ENCODE peak calls at places on chromosomes 6 and 20, in nine cellular contexts. X is upper lobe of right lung, I is A549, D is psoas muscle, E is MM.1S, R is thoracic aorta, S is foreskin keratinocyte, W is heart right ventricle, K is Peyer's patch. T is an unnamed sample. For H3K4me1, the result is how much of the 10 kb centered on the place peaks cover.

GRCh38 chr6:157244175-157244574 is 79.1 kb downstream of the TMEM242 start:
- DNase-seq in W (no peak), R (no peak), S (no peak), E (no peak), K (no peak), D (no peak), I (no peak), X (no peak), T (no peak)

GRCh38 chr20:1083431-1084080 is 34.8 kb upstream of the PSMF1 start:
- DNase-seq in D (no peak), W (no peak), S (no peak), E (peak), X (no peak), K (no peak), R (no peak), I (no peak), T (no peak)

GRCh38 chr20:31608256-31608980 is 3.3 kb downstream of the ID1 start:
- DNase-seq in D (peak), E (no peak), R (no peak), I (peak), S (no peak), K (no peak), X (peak), W (peak), T (peak)

GRCh38 chr6:21426841-21427490 is 166.6 kb upstream of the SOX4 start:
- DNase-seq in S (no peak), E (no peak), K (no peak), W (no peak), D (no peak), X (no peak), R (no peak), I (peak), T (no peak)

GRCh38 chr6:111829581-111829980 is 43.7 kb downstream of the FYN start:
- DNase-seq in W (no peak), I (no peak), D (no peak), X (no peak), S (no peak), K (no peak), R (no peak), E (no peak), T (no peak)

GRCh38 chr6:165110871-165111270 is 198.5 kb downstream of the C6orf118 start:
- DNase-seq in R (no peak), S (no peak), E (no peak), W (no peak), K (no peak), I (no peak), X (no peak), D (no peak), T (no peak)

GRCh38 chr20:56978475-56978874 is 288.0 kb downstream of the BMP7 start:
- DNase-seq in W (no peak), I (no peak), S (no peak), K (no peak), R (no peak), D (no peak), X (no peak), E (no peak), T (no peak)

GRCh38 chr20:13840093-13840465 is 55.3 kb downstream of the NDUFAF5 start:
- DNase-seq in D (no peak), E (no peak), I (no peak), W (no peak), R (no peak), K (no peak), S (no peak), X (no peak), T (no peak)

GRCh38 chr20:48331518-48332286 is 496.1 kb downstream of the PREX1 start:
- DNase-seq in S (no peak), X (no peak), D (no peak), W (no peak), I (no peak), E (no peak), K (no peak), R (no peak), T (no peak)

GRCh38 chr20:59051666-59052065 is 9.1 kb upstream of the PRELID3B start:
- DNase-seq in S (no peak), D (no peak), I (no peak), E (no peak), K (no peak), W (no peak), X (no peak), R (no peak), T (no peak)

GRCh38 chr6:146543940-146544661 is 468 bp downstream of the RAB32 start:
- DNase-seq in S (no peak), E (no peak), X (no peak), W (peak), K (no peak), I (peak), D (no peak), R (peak), T (no peak)

GRCh38 chr20:52049001-52049731 is 142.4 kb downstream of the ZFP64 start:
- DNase-seq in W (no peak), I (no peak), K (no peak), X (no peak), R (no peak), E (no peak), D (no peak), S (no peak), T (no peak)

GRCh38 chr6:151962246-151962846 is 154.9 kb downstream of the ESR1 start:
- DNase-seq in D (no peak), K (no peak), S (no peak), I (no peak), E (no peak), X (no peak), W (no peak), R (no peak), T (no peak)

GRCh38 chr6:122494665-122495272 is 23.2 kb upstream of the SERINC1 start:
- DNase-seq in E (no peak), D (no peak), W (no peak), S (no peak), R (no peak), K (no peak), X (no peak), I (no peak), T (no peak)

GRCh38 chr20:50136822-50137599 is 16.5 kb downstream of the PEDS1 start:
- DNase-seq in I (no peak), K (no peak), E (no peak), R (no peak), W (no peak), X (peak), S (no peak), D (no peak), T (no peak)

GRCh38 chr20:55790178-55790577 is 215.1 kb downstream of the CBLN4 start:
- DNase-seq in K (no peak), R (no peak), E (no peak), W (no peak), I (no peak), D (no peak), X (no peak), S (no peak), T (no peak)

GRCh38 chr20:43787937-43788336 is 61.1 kb upstream of the GTSF1L start:
- DNase-seq in W (no peak), X (no peak), S (no peak), K (no peak), I (no peak), D (no peak), E (peak), R (no peak), T (no peak)

GRCh38 chr20:53138454-53139291 is 166.5 kb downstream of the TSHZ2 start:
- DNase-seq in X (no peak), S (no peak), I (no peak), R (no peak), D (no peak), E (peak), K (no peak), W (no peak), T (no peak)

GRCh38 chr6:42441661-42442081 is 10.1 kb downstream of the TRERF1 start:
- DNase-seq in K (no peak), S (no peak), E (no peak), X (no peak), W (no peak), I (no peak), R (no peak), D (no peak), T (no peak)

GRCh38 chr6:163414367-163415175 is at the start of gene QKI:
- DNase-seq in W (peak), D (peak), X (peak), K (peak), S (no peak), I (peak), E (peak), R (peak), T (peak)

GRCh38 chr6:2960935-2961334 is 10.4 kb downstream of the SERPINB6 start:
- DNase-seq in S (no peak), X (no peak), D (no peak), E (no peak), R (no peak), W (no peak), K (no peak), I (no peak), T (no peak)

GRCh38 chr6:28474441-28475219 is 31.3 kb upstream of the ZSCAN23 start:
- DNase-seq in W (no peak), X (no peak), D (no peak), I (peak), R (no peak), S (peak), E (peak), K (no peak), T (no peak)

GRCh38 chr6:34056301-34056700 is 89.6 kb downstream of the GRM4 start:
- DNase-seq in W (peak), D (peak), X (peak), E (peak), S (no peak), R (no peak), K (peak), I (peak), T (peak)

GRCh38 chr6:108565091-108565766 is 4.5 kb downstream of the FOXO3 start:
- DNase-seq in X (no peak), R (no peak), D (no peak), I (no peak), W (no peak), E (peak), K (peak), S (no peak), T (no peak)

GRCh38 chr6:43861212-43861918 is 91.4 kb downstream of the VEGFA start:
- DNase-seq in K (no peak), D (no peak), I (no peak), R (no peak), W (no peak), S (no peak), E (no peak), X (peak), T (no peak)

GRCh38 chr20:62222972-62223371 is 2.9 kb upstream of the HRH3 start:
- DNase-seq in D (no peak), E (no peak), K (no peak), I (no peak), X (no peak), W (no peak), R (no peak), S (no peak), T (peak)

GRCh38 chr6:28589952-28590340 is 64.3 kb downstream of the GPX5 start:
- DNase-seq in D (no peak), R (no peak), S (no peak), I (no peak), X (no peak), K (no peak), W (no peak), E (no peak), T (peak)

GRCh38 chr6:163438940-163439335 is 24.4 kb downstream of the QKI start:
- DNase-seq in X (peak), W (peak), E (peak), D (peak), K (peak), S (no peak), R (no peak), I (no peak), T (no peak)

GRCh38 chr6:24777227-24777626 is 2.5 kb downstream of the GMNN start:
- DNase-seq in X (no peak), I (no peak), K (no peak), R (no peak), D (no peak), W (no peak), S (no peak), E (no peak), T (no peak)

GRCh38 chr6:69867075-69867911 is 937 bp downstream of the COL19A1 start:
- DNase-seq in I (peak), S (no peak), R (no peak), X (peak), W (peak), E (peak), K (peak), D (peak), T (peak)

GRCh38 chr20:33259371-33259770 is 23.6 kb downstream of the BPIFA1 start:
- DNase-seq in S (no peak), W (no peak), E (no peak), R (no peak), D (no peak), X (no peak), I (no peak), K (no peak), T (no peak)

GRCh38 chr6:338815-339262 is 46.6 kb downstream of the DUSP22 start:
- DNase-seq in X (no peak), R (no peak), D (no peak), W (no peak), S (no peak), K (no peak), E (no peak), I (no peak), T (no peak)

GRCh38 chr20:63580796-63581461 is 6.9 kb upstream of the HELZ2 start:
- DNase-seq in I (peak), R (no peak), W (no peak), X (no peak), E (peak), K (peak), S (peak), D (no peak), T (no peak)

GRCh38 chr20:8527998-8528397 is 395.9 kb downstream of the PLCB1 start:
- DNase-seq in I (peak), D (no peak), E (peak), W (no peak), X (no peak), S (peak), R (no peak), K (no peak), T (no peak)

GRCh38 chr6:156804402-156804801 is 27.2 kb downstream of the ARID1B start:
- DNase-seq in K (no peak), D (no peak), E (no peak), R (no peak), S (no peak), W (no peak), I (no peak), X (no peak), T (no peak)

GRCh38 chr6:168121308-168121665 is 42.3 kb upstream of the FRMD1 start:
- DNase-seq in X (no peak), I (no peak), R (no peak), K (no peak), D (no peak), W (no peak), S (no peak), E (no peak), T (peak)

DNA sequence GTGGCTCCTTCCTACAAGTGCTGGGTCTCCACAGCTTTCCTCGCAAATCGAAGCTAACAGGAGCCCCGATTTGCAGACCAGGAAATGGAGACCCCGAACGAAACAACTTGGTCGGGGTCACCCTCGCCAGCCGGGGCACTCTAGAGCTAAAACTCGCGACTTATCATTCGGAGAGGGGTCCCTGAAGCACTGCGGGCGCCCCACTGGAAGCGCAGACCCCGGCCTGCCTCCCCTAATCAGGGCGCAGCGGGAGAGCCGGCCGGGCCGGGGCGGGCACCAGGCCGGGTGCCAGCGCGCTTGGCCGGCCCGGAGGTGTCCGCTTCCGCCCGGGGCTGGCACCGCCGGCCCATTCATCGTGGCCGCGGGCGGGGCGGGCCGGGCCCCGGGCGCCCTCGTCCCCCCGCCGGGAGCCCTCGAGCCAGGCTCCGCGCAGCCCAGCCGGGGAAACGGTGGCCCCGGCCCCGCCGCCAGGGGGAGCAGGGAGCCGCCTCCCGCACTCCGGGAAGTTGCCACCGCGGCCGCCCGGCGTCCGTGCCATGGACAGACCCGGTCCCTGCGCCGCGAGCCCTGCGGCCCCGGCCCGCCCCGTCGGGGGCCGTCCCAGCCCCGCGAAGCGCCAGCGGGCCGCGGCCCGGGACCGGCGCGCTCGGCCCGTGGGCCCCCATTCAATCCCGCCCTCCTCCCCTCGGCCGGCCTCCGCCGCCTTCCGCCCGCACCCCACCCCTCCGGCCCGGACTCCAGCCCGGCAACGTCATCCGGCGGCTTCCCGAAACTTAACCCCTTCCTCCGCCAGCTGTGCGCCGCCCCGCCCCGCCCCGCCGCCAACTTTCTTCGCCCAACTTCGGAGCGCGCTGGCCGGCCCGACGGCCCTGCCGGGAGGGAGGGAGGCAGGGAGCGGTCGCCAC is 954 bp downstream of the RRBP1 start:
- DNase-seq in I (peak), W (peak), E (peak), X (peak), S (peak), K (peak), D (peak), R (peak), T (peak)
- TF ChIP-seq CTCF in I (peak), W (peak), E (peak), X (peak), S (peak), K (peak), D (peak), R (peak), T (peak)

DNA sequence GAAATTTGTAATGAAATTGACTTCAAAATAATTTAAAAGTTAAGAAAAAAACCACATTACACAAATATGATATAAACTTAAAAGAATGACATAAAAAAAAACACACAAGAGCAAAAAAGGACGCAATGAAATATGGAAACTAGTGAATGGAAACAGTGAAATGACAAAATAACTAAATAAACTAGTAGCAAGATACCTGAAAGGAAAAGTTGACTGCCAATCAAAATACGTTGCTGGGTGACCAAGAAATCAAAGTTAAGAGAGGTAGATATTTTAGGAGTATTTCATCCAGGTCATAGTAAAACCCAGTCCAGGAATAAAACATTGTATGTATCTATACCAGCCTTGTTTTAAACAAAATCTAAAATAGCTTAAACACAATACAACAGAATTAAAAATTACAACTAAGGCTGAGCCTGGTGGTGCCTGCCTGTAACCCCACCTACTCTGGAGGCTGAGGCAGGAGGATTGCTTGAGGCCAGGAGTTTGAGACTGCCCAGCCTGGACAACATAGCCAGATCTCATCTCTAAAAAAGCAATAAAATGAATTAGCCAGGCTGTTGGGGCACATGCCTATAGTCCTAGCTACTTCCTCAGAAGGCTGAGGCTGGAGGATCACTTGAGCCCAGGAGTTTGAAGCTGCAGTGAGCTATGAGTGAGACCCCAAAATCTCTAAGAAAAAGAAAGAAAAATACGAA is 22.0 kb downstream of the C6orf15 start:
- DNase-seq in R (no peak), E (no peak), S (no peak), D (no peak), K (no peak), X (no peak), I (no peak), W (no peak), T (no peak)
- H3K4me1 ChIP-seq in R (under half), E (under half), S (under half), D (under half), K (under half), X (under half), I (under half), W (under half), T (under half)

GRCh38 chr6:12173670-12174069 is 116.5 kb upstream of the EDN1 start:
- DNase-seq in I (no peak), X (no peak), D (no peak), K (no peak), W (no peak), S (no peak), E (no peak), R (no peak), T (no peak)
- H3K27ac ChIP-seq in I (no peak), X (no peak), D (no peak), K (no peak), W (no peak), S (no peak), E (no peak), R (no peak), T (no peak)

DNA sequence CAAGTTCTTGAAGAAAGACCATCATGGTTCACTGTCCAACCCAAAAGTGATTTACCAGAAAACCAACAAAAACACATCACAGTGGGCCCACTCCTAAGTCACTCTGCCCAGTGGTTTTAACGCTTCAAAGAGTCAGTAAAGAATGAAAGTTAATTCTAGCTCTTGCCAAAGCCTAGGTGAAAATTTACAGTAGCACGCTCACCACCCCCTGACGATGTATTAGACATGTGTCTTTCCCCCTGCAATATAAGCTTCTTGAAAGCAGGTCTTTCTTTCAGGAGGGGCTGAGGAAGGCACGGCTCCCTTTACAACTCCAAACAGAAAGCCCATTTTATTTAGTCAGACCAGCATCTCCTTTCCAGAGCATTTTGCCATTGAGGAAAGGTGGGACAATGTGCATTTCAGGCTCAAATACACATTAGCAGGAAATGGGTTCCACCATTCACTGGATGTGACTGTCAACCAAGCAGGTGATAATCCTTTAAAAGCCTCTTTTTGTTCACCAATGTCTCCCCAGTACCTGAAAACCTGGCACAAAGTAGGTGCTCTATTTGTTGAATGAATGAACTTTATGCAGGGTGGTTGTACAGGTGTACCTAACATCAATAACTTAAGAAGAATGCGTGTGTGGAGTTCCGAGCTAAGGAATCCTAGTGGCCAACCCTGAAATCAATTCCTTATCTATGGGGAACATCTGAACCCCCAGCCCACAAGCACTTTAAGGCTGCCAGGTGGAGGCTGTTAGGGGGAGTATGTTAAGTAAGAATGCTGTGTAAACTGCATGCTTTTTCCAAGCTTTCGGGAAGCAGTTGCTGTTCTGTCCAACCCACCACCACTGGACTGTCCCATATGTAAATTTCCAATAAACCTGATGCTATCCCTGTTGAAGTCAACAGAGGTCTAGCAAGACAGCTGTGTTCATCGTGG is 11.4 kb downstream of the EZR start:
- DNase-seq in I (no peak), X (no peak), D (no peak), E (no peak), K (peak), W (no peak), R (no peak), S (no peak), T (no peak)
- TF ChIP-seq CTCF in I (no peak), X (no peak), D (no peak), E (no peak), K (peak), W (no peak), R (no peak), S (no peak), T (no peak)

T was measured in upper lobe of left lung.